ENCODE peak calls at places on chromosomes 4 and X, in eight cellular contexts. V is NCI-H1092; D is C1 segment of cervical spinal cord; E is mammary epithelial cell; H is NCI-H510A treated with DMSO at 0.1 percent for 48 hours; C is NCI-H1694; L is stimulated activated CD4-positive, alpha-beta T cell treated with anti-CD3 and anti-CD28 coated beads, TNF-alpha, amount 100 ng/mL, for 24 hours; K is posterior cingulate gyrus. W is an unnamed sample.

GRCh38 chr4:14841801-14842748 is 160.2 kb upstream of the CPEB2 start:
- DNase-seq in V (peak), D (no peak), E (peak), H (peak), C (no peak), L (no peak), K (no peak), W (no peak)

GRCh38 chrX:18410038-18410437 is 15.4 kb upstream of the CDKL5 start:
- DNase-seq in V (no peak), D (no peak), E (no peak), H (peak), C (no peak), L (no peak), K (no peak), W (no peak)

GRCh38 chr4:4838602-4839470 is 20.6 kb upstream of the MSX1 start:
- DNase-seq in V (no peak), D (no peak), E (no peak), H (no peak), C (no peak), L (no peak), K (no peak), W (no peak)

GRCh38 chr4:168815373-168816345 is 194.4 kb downstream of the CBR4 start:
- DNase-seq in V (no peak), D (no peak), E (no peak), H (no peak), C (no peak), L (no peak), K (no peak), W (no peak)

GRCh38 chr4:114782842-114783595 is 184.4 kb downstream of the UGT8 start:
- DNase-seq in V (peak), D (no peak), E (no peak), H (peak), C (no peak), L (no peak), K (no peak), W (peak)

GRCh38 chrX:55039471-55039870 is 8.7 kb upstream of the ALAS2 start:
- DNase-seq in V (no peak), D (no peak), E (peak), H (no peak), C (no peak), L (no peak), K (no peak), W (no peak)

GRCh38 chr4:105725623-105726022 is 17.0 kb downstream of the GSTCD start:
- DNase-seq in V (no peak), D (no peak), E (no peak), H (no peak), C (no peak), L (no peak), K (no peak), W (no peak)

GRCh38 chrX:18594079-18594478 is 77.8 kb downstream of the RS1 start:
- DNase-seq in V (no peak), D (no peak), E (no peak), H (no peak), C (no peak), L (no peak), K (no peak), W (no peak)

GRCh38 chr4:108946237-108946636 is 183.4 kb upstream of the ETNPPL start:
- DNase-seq in V (no peak), D (no peak), E (no peak), H (no peak), C (no peak), L (no peak), K (no peak), W (no peak)

GRCh38 chr4:168995537-168996295 is 14.3 kb downstream of the CBR4 start:
- DNase-seq in V (no peak), D (no peak), E (peak), H (no peak), C (no peak), L (no peak), K (no peak), W (no peak)

GRCh38 chr4:140691369-140691768 is 64.8 kb downstream of the TBC1D9 start:
- DNase-seq in V (no peak), D (no peak), E (peak), H (no peak), C (no peak), L (no peak), K (no peak), W (no peak)

GRCh38 chr4:147003956-147004580 is 58.4 kb upstream of the TTC29 start:
- DNase-seq in V (no peak), D (no peak), E (no peak), H (no peak), C (no peak), L (no peak), K (no peak), W (no peak)

GRCh38 chrX:47743504-47743903 is 84.5 kb upstream of the UXT start:
- DNase-seq in V (no peak), D (no peak), E (peak), H (no peak), C (no peak), L (no peak), K (no peak), W (no peak)

GRCh38 chr4:140790171-140790570 is 34.0 kb upstream of the TBC1D9 start:
- DNase-seq in V (no peak), D (no peak), E (no peak), H (no peak), C (no peak), L (no peak), K (no peak), W (no peak)

W was measured in NCI-H1417 treated with DMSO at 0.1 percent for 48 hours.